ENCODE peak calls at places on chromosome 17, in six cellular contexts. S is brain microvascular endothelial cell, O is right cardiac atrium, Z is mesendoderm, G is AG20443, I is lower leg skin. D is an unnamed sample.

GRCh38 chr17:7774037-7774659 is 56.6 kb downstream of the DNAH2 start:
- DNase-seq in G (peak), S (peak), Z (peak), O (no peak), I (no peak), D (no peak)

GRCh38 chr17:59353106-59353854 is 21.8 kb downstream of the YPEL2 start:
- DNase-seq in S (no peak), I (no peak), O (peak), G (no peak), Z (no peak), D (no peak)

GRCh38 chr17:59786536-59787319 is 79.3 kb downstream of the VMP1 start:
- DNase-seq in Z (peak), I (no peak), O (no peak), S (peak), G (peak), D (peak)

GRCh38 chr17:53971361-53971760 is 148.6 kb downstream of the KIF2B start:
- DNase-seq in O (no peak), G (no peak), S (no peak), I (no peak), Z (peak), D (no peak)

GRCh38 chr17:3879591-3880417 is 13.0 kb downstream of the CAMKK1 start:
- DNase-seq in I (no peak), O (peak), G (no peak), Z (no peak), S (no peak), D (no peak)

GRCh38 chr17:55601874-55602364 is 90.7 kb upstream of the SMIM36 start:
- DNase-seq in I (no peak), S (peak), G (peak), Z (peak), O (no peak), D (no peak)

GRCh38 chr17:27996157-27997043 is 46.1 kb upstream of the NLK start:
- DNase-seq in O (no peak), S (no peak), Z (no peak), I (no peak), G (no peak), D (no peak)

GRCh38 chr17:74785096-74785980 is 9.2 kb upstream of the NAT9 start:
- DNase-seq in S (no peak), G (no peak), O (no peak), Z (no peak), I (no peak), D (no peak)

GRCh38 chr17:50474523-50474922 is 4.1 kb upstream of the RSAD1 start:
- DNase-seq in Z (no peak), O (no peak), S (no peak), G (no peak), I (no peak), D (no peak)

GRCh38 chr17:16428098-16428882 is 12.9 kb downstream of the TRPV2 start:
- DNase-seq in Z (peak), O (peak), I (no peak), G (peak), S (no peak), D (peak)

GRCh38 chr17:80303824-80304223 is 43.2 kb downstream of the RNF213 start:
- DNase-seq in I (no peak), Z (no peak), G (no peak), O (no peak), S (no peak), D (no peak)

GRCh38 chr17:39110435-39111136 is 40.9 kb downstream of the PLXDC1 start:
- DNase-seq in S (no peak), O (no peak), Z (no peak), G (no peak), I (no peak), D (no peak)

GRCh38 chr17:10156579-10157488 is 41.6 kb downstream of the GAS7 start:
- DNase-seq in I (peak), O (peak), G (no peak), Z (no peak), S (no peak), D (no peak)

GRCh38 chr17:56912105-56912999 is 1.5 kb downstream of the TRIM25 start:
- DNase-seq in Z (no peak), G (peak), I (peak), S (no peak), O (peak), D (no peak)

D was measured in T-helper 2 cell.